ENCODE peak calls at places on chromosomes 2 and 18, in eight cellular contexts. T, M, G, J, W, B, X and F are unnamed samples.

GRCh38 chr2:8138923-8139667 is 542.8 kb upstream of the ID2 start:
- DNase-seq in J (peak; percentile 54), W (no peak), B (no peak), M (no peak), T (no peak), X (no peak), G (no peak), F (no peak)

GRCh38 chr2:25491003-25491696 is 149.4 kb upstream of the DNMT3A start:
- DNase-seq in X (peak; percentile 44), G (no peak), J (no peak), B (peak; percentile 51), M (no peak), W (no peak), T (no peak), F (no peak)

GRCh38 chr18:51149605-51150429 is 47.7 kb downstream of the MEX3C start:
- DNase-seq in M (no peak), T (no peak), W (no peak), J (peak; percentile 62), X (no peak), G (no peak), B (no peak), F (no peak)

GRCh38 chr2:152034257-152034801 is 64.5 kb downstream of the CACNB4 start:
- DNase-seq in B (no peak), G (no peak), T (no peak), M (no peak), J (no peak), W (no peak), X (no peak), F (no peak)

GRCh38 chr2:179031731-179032408 is 18.1 kb downstream of the CCDC141 start:
- DNase-seq in T (peak; percentile 35), X (no peak), J (peak; percentile 1), W (no peak), M (no peak), B (no peak), G (peak; percentile 61), F (peak; percentile 78)

GRCh38 chr2:212145111-212145510 is 393.5 kb downstream of the ERBB4 start:
- DNase-seq in M (no peak), J (peak; percentile 60), W (no peak), T (no peak), B (no peak), G (no peak), X (no peak), F (no peak)

GRCh38 chr2:54207666-54208195 is 48.3 kb downstream of the TSPYL6 start:
- DNase-seq in G (no peak), W (no peak), M (no peak), B (no peak), X (no peak), J (peak; percentile 12), T (no peak), F (no peak)

GRCh38 chr2:205169453-205169852 is 512.8 kb upstream of the NRP2 start:
- DNase-seq in X (no peak), T (no peak), M (no peak), J (no peak), G (no peak), B (no peak), W (no peak), F (no peak)

GRCh38 chr2:96523659-96524481 is 12.7 kb upstream of the ARID5A start:
- DNase-seq in G (no peak), M (no peak), T (no peak), J (peak; percentile 24), X (no peak), B (no peak), W (no peak), F (no peak)

GRCh38 chr2:696999-697627 is 19.9 kb upstream of the TMEM18 start:
- DNase-seq in X (no peak), M (no peak), G (no peak), T (no peak), W (no peak), B (no peak), J (no peak), F (no peak)

GRCh38 chr2:263774-264492 is at the start of gene SH3YL1:
- DNase-seq in W (peak; percentile 26), B (no peak), M (no peak), T (peak; percentile 76), J (no peak), X (no peak), G (peak; percentile 61), F (peak; percentile 62)

GRCh38 chr2:32622570-32623310 is 5.1 kb upstream of the TTC27 start:
- DNase-seq in J (no peak), W (no peak), G (no peak), T (no peak), M (no peak), X (no peak), B (no peak), F (no peak)

GRCh38 chr2:96148410-96149217 is 3.4 kb upstream of the DUSP2 start:
- DNase-seq in G (peak; percentile 100), M (peak; percentile 85), T (peak; percentile 96), B (no peak), J (peak; percentile 96), W (peak; percentile 57), X (peak; percentile 25), F (peak; percentile 88)

GRCh38 chr2:106296182-106296815 is 102.2 kb upstream of the UXS1 start:
- DNase-seq in W (no peak), M (no peak), X (no peak), J (no peak), G (no peak), B (no peak), T (no peak), F (no peak)

GRCh38 chr2:149908731-149909690 is 321.4 kb upstream of the MMADHC start:
- DNase-seq in M (no peak), J (peak; percentile 81), G (no peak), X (no peak), W (no peak), T (no peak), B (no peak), F (no peak)

GRCh38 chr18:361941-362913 is 94.4 kb upstream of the THOC1 start:
- DNase-seq in M (peak; percentile 8), G (no peak), W (peak; percentile 33), B (no peak), T (no peak), X (no peak), J (peak; percentile 81), F (no peak)

GRCh38 chr2:58497189-58497588 is 256.1 kb upstream of the FANCL start:
- DNase-seq in X (no peak), M (no peak), G (no peak), J (no peak), T (no peak), W (no peak), B (no peak), F (no peak)

GRCh38 chr2:231786177-231786916 is at the start of gene COPS7B:
- DNase-seq in M (peak; percentile 91), T (peak; percentile 87), G (peak; percentile 92), J (peak; percentile 72), W (peak; percentile 88), X (peak; percentile 66), B (no peak), F (peak; percentile 90)
- TF ChIP-seq CTCF in M (peak; percentile 62), T (peak; percentile 64), G (peak; percentile 52), J (peak; percentile 54), W (peak; percentile 17), X (peak; percentile 60), B (peak; percentile 84), F (peak; percentile 53)

DNA sequence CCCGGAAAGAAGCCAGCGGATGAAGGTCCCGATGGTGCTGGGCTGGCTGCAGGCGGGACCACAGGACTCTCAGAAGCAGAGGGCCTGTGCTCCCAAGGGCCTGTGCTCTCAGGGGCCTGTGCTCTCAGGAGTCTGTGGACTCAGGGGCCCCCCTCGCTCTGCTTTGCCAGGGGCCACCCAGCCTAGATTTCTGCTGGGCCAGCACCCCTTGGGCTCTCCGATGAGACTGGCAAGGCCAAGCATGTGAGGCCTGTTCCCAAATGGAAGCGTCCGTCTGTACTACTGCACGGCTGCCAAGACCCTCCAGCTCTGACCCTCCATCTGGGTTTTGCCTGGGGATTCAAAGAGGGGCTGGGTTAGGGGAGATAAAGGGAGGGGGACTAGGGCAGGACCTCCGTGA is 54.6 kb downstream of the SH3BP4 start:
- DNase-seq in T (no peak), B (no peak), M (no peak), G (no peak), X (no peak), W (no peak), J (no peak), F (no peak)
- TF ChIP-seq CTCF in T (no peak), B (no peak), M (no peak), G (no peak), X (no peak), W (no peak), J (no peak), F (no peak)

GRCh38 chr18:47881042-47881441 is 49.4 kb downstream of the SMAD2 start:
- DNase-seq in J (no peak), W (no peak), G (no peak), X (no peak), B (no peak), T (no peak), M (no peak), F (no peak)

GRCh38 chr18:47872426-47872825 is 58.0 kb downstream of the SMAD2 start:
- DNase-seq in M (no peak), W (no peak), X (no peak), B (no peak), T (no peak), J (no peak), G (no peak), F (no peak)

GRCh38 chr18:47877892-47878291 is 52.6 kb downstream of the SMAD2 start:
- DNase-seq in W (no peak), B (no peak), T (no peak), G (no peak), M (no peak), J (peak; percentile 29), X (no peak), F (no peak)

GRCh38 chr18:47873625-47874024 is 56.8 kb downstream of the SMAD2 start:
- DNase-seq in B (no peak), M (no peak), X (no peak), W (no peak), G (no peak), J (no peak), T (no peak), F (no peak)

DNA sequence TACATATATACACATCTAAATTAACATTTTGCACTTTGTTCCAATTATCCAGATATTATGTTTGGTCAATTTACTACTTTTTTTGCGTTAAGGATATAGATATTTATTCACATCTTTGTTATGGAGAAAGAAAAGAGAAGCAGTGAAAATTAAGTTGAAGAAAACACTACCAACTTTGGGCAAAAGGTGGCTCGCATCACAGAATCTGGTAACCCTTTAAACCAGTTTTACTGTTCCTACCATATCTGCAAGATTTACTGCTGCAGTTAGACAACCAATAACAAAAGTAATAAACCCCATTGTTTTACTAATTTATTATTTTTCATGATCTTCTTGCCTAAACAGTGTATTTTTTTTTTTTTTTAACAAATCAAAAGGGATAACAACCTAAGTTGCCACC is 53.6 kb downstream of the SMAD2 start:
- DNase-seq in G (no peak), W (no peak), X (no peak), B (no peak), T (no peak), J (no peak), M (no peak), F (no peak)
- TF ChIP-seq CTCF in G (peak; percentile 31), W (no peak), X (no peak), B (no peak), T (no peak), J (no peak), M (no peak), F (no peak)

DNA sequence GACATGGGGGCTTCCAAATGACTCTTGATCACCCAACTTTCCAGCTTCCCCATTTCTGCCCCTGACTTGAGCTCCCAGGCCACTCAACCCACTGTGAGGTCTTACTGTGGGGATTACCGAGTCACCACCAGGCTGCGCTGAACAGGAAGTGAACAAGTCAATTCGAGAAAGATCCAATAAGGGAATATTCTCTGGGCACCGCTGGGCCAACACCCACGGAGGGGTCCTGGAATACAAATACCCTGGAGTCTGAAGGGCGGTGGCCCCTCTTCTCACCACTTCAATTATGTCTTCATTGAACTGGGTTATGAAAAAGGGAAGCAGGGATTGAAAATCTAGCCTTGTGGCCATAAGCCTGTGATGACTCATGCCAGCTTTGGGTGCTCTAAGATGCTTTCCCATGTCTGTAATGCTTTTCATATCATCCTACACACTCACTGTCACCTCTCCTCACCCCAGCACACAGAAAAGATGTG is 37.7 kb downstream of the BCL11A start:
- DNase-seq in B (no peak), T (peak; percentile 69), G (peak; percentile 41), M (no peak), J (peak; percentile 94), W (no peak), X (no peak), F (peak; percentile 82)
- TF ChIP-seq CTCF in B (no peak), T (peak; percentile 15), G (no peak), M (no peak), J (no peak), W (no peak), X (no peak), F (peak; percentile 34)